ENCODE peak calls at places on chromosomes 7 and 10, in five cellular contexts. Z is stimulated activated CD4-positive, alpha-beta T cell treated with anti-CD3 and anti-CD28 coated beads, Interleukin-2, amount 100 ng/mL, for 48 hours; C is M059J; B is A172; Y is activated T-helper 1 cell treated with anti-CD3 and anti-CD28 coated beads, Interleukin-12 subunit alpha, Interleukin-12 subunit beta, Interleukin-2, Interleukin-4 antibody, amounts not matched to agents 30 ng/mL and 10 ng/mL and 1 ng/mL, durations not matched to agents 14 hours and 24 hours and 36 hours. P is an unnamed sample.

GRCh38 chr10:96281444-96282029 is 10.2 kb upstream of the BLNK start:
- DNase-seq in Z (no peak), C (no peak), B (no peak), Y (no peak), P (no peak)

GRCh38 chr7:135911091-135911490 is 66.1 kb downstream of the MTPN start:
- DNase-seq in Z (no peak), C (no peak), B (no peak), Y (no peak), P (no peak)

GRCh38 chr7:122528879-122529481 is 169.9 kb downstream of the RNF133 start:
- DNase-seq in Z (no peak), C (peak; percentile 29), B (peak; percentile 38), Y (no peak), P (peak; percentile 13)

GRCh38 chr10:74827694-74828093 is 1.3 kb downstream of the KAT6B start:
- DNase-seq in Z (no peak), C (no peak), B (no peak), Y (no peak), P (no peak)

GRCh38 chr10:99484626-99485581 is 47.8 kb upstream of the NKX2-3 start:
- DNase-seq in Z (no peak), C (no peak), B (no peak), Y (no peak), P (peak; percentile 2)

GRCh38 chr7:88254721-88255120 is 34.9 kb upstream of the SRI start:
- DNase-seq in Z (no peak), C (peak; percentile 85), B (peak; percentile 85), Y (no peak), P (peak; percentile 98)

GRCh38 chr10:100969175-100970075 is at the start of gene SEMA4G:
- DNase-seq in Z (peak; percentile 42), C (peak; percentile 20), B (no peak), Y (peak; percentile 15), P (no peak)

GRCh38 chr7:100221767-100222444 is 2.2 kb downstream of the PVRIG start:
- DNase-seq in Z (no peak), C (no peak), B (no peak), Y (no peak), P (no peak)

GRCh38 chr10:21048086-21048485 is 151.0 kb upstream of the NEBL start:
- DNase-seq in Z (no peak), C (peak; percentile 51), B (peak; percentile 19), Y (no peak), P (no peak)

GRCh38 chr7:80153446-80153845 is 18.8 kb downstream of the GNAI1 start:
- DNase-seq in Z (no peak), C (peak; percentile 61), B (no peak), Y (no peak), P (no peak)

GRCh38 chr7:35025391-35025870 is 11.9 kb downstream of the DPY19L1 start:
- DNase-seq in Z (no peak), C (peak; percentile 50), B (no peak), Y (no peak), P (no peak)

GRCh38 chr10:34764347-34764991 is 50.6 kb downstream of the PARD3 start:
- DNase-seq in Z (no peak), C (no peak), B (no peak), Y (no peak), P (no peak)

GRCh38 chr7:19145429-19146201 is 394 bp upstream of the FERD3L start:
- DNase-seq in Z (no peak), C (no peak), B (no peak), Y (no peak), P (no peak)

GRCh38 chr7:34673066-34673465 is 15.0 kb downstream of the NPSR1 start:
- DNase-seq in Z (no peak), C (no peak), B (no peak), Y (no peak), P (no peak)

GRCh38 chr7:91325731-91326130 is 61.5 kb downstream of the FZD1 start:
- DNase-seq in Z (no peak), C (peak; percentile 31), B (peak; percentile 33), Y (no peak), P (no peak)

GRCh38 chr10:99619090-99619800 is 994 bp downstream of the SLC25A28 start:
- DNase-seq in Z (no peak), C (peak; percentile 50), B (no peak), Y (no peak), P (peak; percentile 30)

GRCh38 chr7:132580717-132581285 is 4.5 kb upstream of the PLXNA4 start:
- DNase-seq in Z (peak; percentile 64), C (peak; percentile 76), B (peak; percentile 62), Y (peak; percentile 58), P (peak; percentile 39)

GRCh38 chr7:106959753-106960152 is 84.8 kb upstream of the PRKAR2B start:
- DNase-seq in Z (no peak), C (no peak), B (no peak), Y (no peak), P (no peak)

GRCh38 chr7:44284881-44285541 is 40.4 kb downstream of the CAMK2B start:
- DNase-seq in Z (no peak), C (no peak), B (no peak), Y (no peak), P (no peak)

P was measured in mammary epithelial cell.